ENCODE peak calls at places on chromosomes 12 and 14, in four cellular contexts. U is HepG2, Y is tibial artery, T is neuronal stem cell. F is an unnamed sample.

GRCh38 chr14:71142375-71143038 is 235.2 kb downstream of the PCNX1 start:
- DNase-seq in Y (no peak), U (no peak), T (no peak), F (no peak)

GRCh38 chr14:89236846-89237245 is 180.2 kb downstream of the FOXN3 start:
- DNase-seq in Y (no peak), U (no peak), T (no peak), F (no peak)

GRCh38 chr12:46455648-46456352 is 83.2 kb upstream of the SLC38A2 start:
- DNase-seq in U (peak), T (no peak), Y (no peak), F (no peak)

GRCh38 chr12:52204095-52204930 is 12.5 kb upstream of the KRT80 start:
- DNase-seq in Y (peak), U (no peak), T (no peak), F (no peak)

GRCh38 chr14:101909371-101910096 is 54.8 kb upstream of the DYNC1H1 start:
- DNase-seq in T (no peak), U (no peak), Y (no peak), F (no peak)

GRCh38 chr12:86233126-86233525 is 23.1 kb downstream of the MGAT4C start:
- DNase-seq in U (no peak), T (no peak), Y (no peak), F (no peak)

GRCh38 chr12:108315486-108316105 is 23.5 kb downstream of the CMKLR1 start:
- DNase-seq in Y (no peak), U (no peak), T (no peak), F (no peak)

GRCh38 chr12:114935658-114936057 is 251.7 kb upstream of the TBX3 start:
- DNase-seq in Y (no peak), U (no peak), T (no peak), F (no peak)

GRCh38 chr12:68800294-68800693 is 7.7 kb upstream of the MDM2 start:
- DNase-seq in U (no peak), Y (no peak), T (no peak), F (no peak)

GRCh38 chr12:42758806-42759205 is 169.3 kb upstream of the PRICKLE1 start:
- DNase-seq in Y (no peak), T (no peak), U (no peak), F (no peak)

GRCh38 chr12:48783432-48783831 is 5.5 kb downstream of the ADCY6 start:
- DNase-seq in T (no peak), U (no peak), Y (no peak), F (no peak)

GRCh38 chr12:48780381-48781025 is 8.4 kb downstream of the ADCY6 start:
- DNase-seq in T (no peak), U (no peak), Y (no peak), F (no peak)

GRCh38 chr12:48781750-48782456 is 7.0 kb downstream of the ADCY6 start:
- DNase-seq in U (no peak), T (no peak), Y (no peak), F (no peak)

GRCh38 chr12:48779869-48780268 is 9.0 kb downstream of the ADCY6 start:
- DNase-seq in U (no peak), Y (peak), T (no peak), F (no peak)

DNA sequence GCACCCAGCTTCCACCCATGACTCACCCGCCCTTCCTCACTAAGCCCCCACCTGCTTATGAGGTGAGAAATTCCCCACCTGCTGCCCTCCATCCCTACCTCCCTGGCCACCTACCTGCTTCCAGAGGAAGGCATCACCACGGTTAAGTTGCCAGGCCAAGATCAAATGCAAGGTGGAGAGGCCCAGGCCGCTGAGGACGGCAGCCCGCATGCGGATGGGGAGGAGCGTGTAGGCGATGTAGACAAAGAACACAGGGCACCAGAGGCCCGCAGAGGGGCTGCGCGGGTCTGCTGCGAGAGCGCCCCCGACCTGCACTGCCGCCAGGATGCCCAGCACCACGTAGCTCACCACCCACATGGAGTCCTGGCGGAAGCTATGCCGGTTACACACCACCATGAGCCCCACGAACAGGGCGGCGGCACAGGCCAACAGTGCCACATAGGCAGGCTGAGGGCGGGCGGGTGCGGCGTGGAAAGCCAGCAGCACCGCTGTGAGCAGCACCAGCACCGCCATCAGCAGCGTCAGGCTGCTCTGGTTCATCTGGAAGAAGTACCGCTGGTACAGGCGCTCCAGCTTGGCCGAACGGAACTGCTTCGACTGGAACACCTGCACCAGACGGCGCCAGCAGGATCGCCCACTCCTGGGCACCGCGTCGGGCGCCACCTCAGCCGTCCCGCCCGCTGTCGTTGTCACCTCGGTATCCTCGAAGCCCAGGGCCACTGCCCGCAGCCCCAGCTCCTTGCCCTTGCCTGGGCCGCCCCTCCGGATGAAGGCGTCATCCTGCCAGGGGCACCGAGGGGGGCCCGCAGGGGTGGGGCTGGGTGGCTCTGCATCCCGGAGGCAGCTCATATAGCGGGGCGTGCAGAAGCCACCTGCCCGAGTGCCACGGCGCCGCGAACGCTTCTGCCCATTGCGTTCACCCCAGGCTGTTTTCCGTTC is 6.2 kb downstream of the ADCY6 start:
- DNase-seq in U (no peak), T (no peak), Y (no peak), F (no peak)
- H3K27ac ChIP-seq in U (no peak), T (no peak), Y (peak), F (no peak)

GRCh38 chr12:15423629-15424028 is 101.3 kb downstream of the PTPRO start:
- DNase-seq in U (no peak), T (no peak), Y (no peak), F (no peak)
- H3K27ac ChIP-seq in U (no peak), T (no peak), Y (no peak), F (no peak)

GRCh38 chr12:109726106-109726497 is 12.5 kb downstream of the FAM222A start:
- DNase-seq in T (no peak), U (no peak), Y (no peak), F (no peak)
- H3K27ac ChIP-seq in T (peak), U (peak), Y (no peak), F (peak)

DNA sequence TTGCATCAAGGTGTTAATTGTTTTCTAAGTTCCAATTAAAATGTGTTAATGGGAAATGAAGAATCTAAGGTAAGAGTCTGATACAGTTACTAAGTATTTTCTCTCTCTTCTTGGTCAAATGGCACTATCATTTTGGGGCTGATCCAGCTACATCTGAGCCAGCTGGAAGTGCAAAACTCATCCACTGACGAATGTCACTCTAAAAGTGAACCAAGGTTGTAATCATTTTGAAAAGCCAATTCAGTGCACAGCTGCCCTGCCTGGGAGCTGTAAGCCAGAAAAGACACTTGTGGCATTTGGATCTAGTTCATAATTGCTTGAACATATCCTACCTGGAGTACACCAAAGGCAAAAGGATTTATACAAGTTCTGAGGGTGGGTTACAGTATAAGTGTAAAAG is 1011.3 kb downstream of the AACS start:
- DNase-seq in Y (no peak), U (no peak), T (no peak), F (no peak)
- H3K27ac ChIP-seq in Y (no peak), U (no peak), T (no peak), F (no peak)

DNA sequence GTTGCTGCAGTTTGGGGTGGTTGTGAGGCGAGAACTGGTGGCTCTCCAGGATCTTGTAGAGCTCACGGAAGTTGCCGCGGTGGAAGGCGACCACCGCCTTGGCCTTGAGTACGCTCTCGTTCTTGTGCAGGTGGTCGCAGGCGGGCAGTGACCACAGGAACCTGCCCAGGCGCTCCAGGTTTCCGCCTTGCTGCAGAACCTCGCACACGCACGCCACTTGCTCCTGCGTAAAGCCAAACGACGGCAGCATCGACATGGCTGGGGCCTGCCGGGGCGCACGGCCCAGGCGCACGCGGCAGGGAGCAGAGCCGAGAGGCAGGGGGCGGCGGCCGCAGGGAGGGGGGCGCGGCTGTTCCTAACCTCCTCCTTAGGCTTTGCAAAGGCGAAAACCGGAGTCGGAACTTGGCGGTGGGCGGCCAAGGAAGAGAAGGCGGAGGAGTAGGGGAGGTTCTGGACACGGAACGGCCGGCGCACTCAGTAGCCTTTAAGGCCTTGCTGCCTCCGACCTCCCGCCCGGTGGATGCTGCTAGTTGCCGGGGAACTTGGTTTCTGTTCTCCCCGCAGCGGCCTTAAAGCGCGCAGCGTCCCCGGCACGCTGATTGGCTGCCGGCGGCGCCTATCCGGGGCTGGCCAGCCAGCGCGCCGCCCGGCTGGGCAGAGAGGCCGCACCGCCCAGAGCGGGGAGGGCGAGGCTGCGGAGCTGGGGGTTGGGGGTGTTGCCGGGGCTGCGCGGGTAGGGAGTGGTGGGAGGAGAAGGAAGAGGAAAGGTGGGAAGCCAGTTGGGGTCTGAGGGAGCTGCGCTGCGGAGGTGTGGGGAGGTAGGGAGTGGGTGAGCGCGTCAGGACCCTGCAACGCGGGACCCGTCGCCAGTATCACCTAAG is at the start of gene SIX1:
- DNase-seq in U (peak), T (peak), Y (peak), F (no peak)
- H3K27ac ChIP-seq in U (peak), T (no peak), Y (peak), F (peak)

GRCh38 chr12:54032627-54033100 is at the start of gene HOXC5:
- DNase-seq in T (peak), Y (peak), U (peak), F (no peak)
- H3K27ac ChIP-seq in T (no peak), Y (peak), U (no peak), F (peak)